ENCODE peak calls at places on chromosomes 13 and 19, in seven cellular contexts. S is breast epithelium, K is astrocyte of the spinal cord, H is WERI-Rb-1, F is AG04450, L is thyroid gland, A is esophagus muscularis mucosa. T is an unnamed sample.

GRCh38 chr19:38277549-38277948 is 13.2 kb downstream of the SPINT2 start:
- DNase-seq in S (no peak), K (no peak), H (no peak), F (no peak), L (no peak), A (no peak), T (peak)

GRCh38 chr13:53007872-53008271 is 20.7 kb upstream of the OLFM4 start:
- DNase-seq in S (no peak), K (no peak), H (no peak), F (no peak), L (peak), A (peak), T (no peak)

GRCh38 chr13:36789730-36790129 is 29.3 kb upstream of the RFXAP start:
- DNase-seq in S (no peak), K (no peak), H (no peak), F (no peak), L (no peak), A (peak), T (no peak)

GRCh38 chr19:51599084-51599483 is 28.0 kb downstream of the ZNF175 start:
- DNase-seq in S (no peak), K (no peak), H (no peak), F (no peak), L (no peak), A (peak), T (no peak)

GRCh38 chr19:47310819-47311218 is 1.2 kb downstream of the C5AR1 start:
- DNase-seq in S (no peak), K (no peak), H (no peak), F (no peak), L (peak), A (no peak), T (peak)

GRCh38 chr19:10299545-10300458 is 9.8 kb downstream of the ZGLP1 start:
- DNase-seq in S (no peak), K (no peak), H (peak), F (no peak), L (no peak), A (no peak), T (no peak)

GRCh38 chr13:29513981-29514719 is 81.3 kb downstream of the SLC7A1 start:
- DNase-seq in S (no peak), K (no peak), H (no peak), F (no peak), L (no peak), A (no peak), T (no peak)

GRCh38 chr19:29217591-29217990 is 4.6 kb upstream of the UQCRFS1 start:
- DNase-seq in S (no peak), K (no peak), H (peak), F (no peak), L (no peak), A (peak), T (no peak)

GRCh38 chr13:93388701-93389100 is 162.1 kb downstream of the GPC6 start:
- DNase-seq in S (no peak), K (peak), H (no peak), F (peak), L (no peak), A (no peak), T (peak)

GRCh38 chr19:35223084-35223790 is 5.3 kb downstream of the FAM187B start:
- DNase-seq in S (no peak), K (no peak), H (no peak), F (no peak), L (no peak), A (peak), T (no peak)

GRCh38 chr13:59700281-59700680 is 463.4 kb downstream of the DIAPH3 start:
- DNase-seq in S (no peak), K (peak), H (no peak), F (no peak), L (no peak), A (no peak), T (no peak)

GRCh38 chr13:107585466-107585865 is 629.9 kb downstream of the LIG4 start:
- DNase-seq in S (no peak), K (no peak), H (no peak), F (no peak), L (no peak), A (no peak), T (no peak)

GRCh38 chr19:7153008-7153407 is 83.5 kb downstream of the ZNF557 start:
- DNase-seq in S (no peak), K (no peak), H (no peak), F (no peak), L (no peak), A (no peak), T (no peak)

GRCh38 chr19:12139885-12140544 is at the start of gene ZNF20:
- DNase-seq in S (peak), K (peak), H (peak), F (peak), L (peak), A (peak), T (peak)

DNA sequence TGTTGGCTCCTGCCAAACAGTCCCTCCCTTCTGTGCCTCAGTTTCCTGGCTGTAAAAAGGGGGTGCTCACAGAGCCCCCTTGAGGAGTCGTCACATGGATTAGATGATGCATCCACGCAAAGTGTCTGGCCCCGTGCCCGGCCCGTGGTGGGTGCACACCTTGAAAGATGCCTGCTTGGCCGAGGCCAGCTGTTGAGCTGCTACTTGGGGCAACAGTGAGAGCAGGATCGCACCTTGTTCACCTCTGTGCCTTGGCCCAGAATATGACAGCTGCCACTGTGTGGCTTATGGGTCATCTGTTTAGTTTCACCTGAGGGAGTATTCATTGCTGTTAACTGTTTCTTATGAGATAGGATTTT is 17.7 kb downstream of the CRTC1 start:
- DNase-seq in S (no peak), K (no peak), H (no peak), F (no peak), L (no peak), A (no peak), T (no peak)
- H3K4me3 ChIP-seq in S (peak), K (peak), H (peak), F (no peak), L (peak), A (peak), T (no peak)

GRCh38 chr19:541699-542098 is 2.2 kb upstream of the GZMM start:
- DNase-seq in S (no peak), K (no peak), H (no peak), F (no peak), L (no peak), A (no peak), T (no peak)
- TF ChIP-seq CTCF in S (no peak), K (no peak), H (no peak), F (no peak), L (no peak), A (no peak), T (no peak)

GRCh38 chr19:3499738-3500428 is 591 bp downstream of the DOHH start:
- DNase-seq in S (no peak), K (no peak), H (no peak), F (no peak), L (no peak), A (no peak), T (no peak)
- H3K4me3 ChIP-seq in S (peak), K (peak), H (peak), F (peak), L (peak), A (peak), T (peak)

GRCh38 chr19:8641221-8641907 is 10.9 kb downstream of the NFILZ start:
- DNase-seq in S (no peak), K (no peak), H (no peak), F (no peak), L (no peak), A (no peak), T (no peak)
- TF ChIP-seq CTCF in S (no peak), K (no peak), H (no peak), F (no peak), L (no peak), A (no peak), T (no peak)

GRCh38 chr19:290539-291521 is at the start of gene PLPP2:
- DNase-seq in S (peak), K (peak), H (no peak), F (no peak), L (peak), A (no peak), T (peak)
- H3K4me3 ChIP-seq in S (peak), K (peak), H (peak), F (peak), L (no peak), A (peak), T (peak)

DNA sequence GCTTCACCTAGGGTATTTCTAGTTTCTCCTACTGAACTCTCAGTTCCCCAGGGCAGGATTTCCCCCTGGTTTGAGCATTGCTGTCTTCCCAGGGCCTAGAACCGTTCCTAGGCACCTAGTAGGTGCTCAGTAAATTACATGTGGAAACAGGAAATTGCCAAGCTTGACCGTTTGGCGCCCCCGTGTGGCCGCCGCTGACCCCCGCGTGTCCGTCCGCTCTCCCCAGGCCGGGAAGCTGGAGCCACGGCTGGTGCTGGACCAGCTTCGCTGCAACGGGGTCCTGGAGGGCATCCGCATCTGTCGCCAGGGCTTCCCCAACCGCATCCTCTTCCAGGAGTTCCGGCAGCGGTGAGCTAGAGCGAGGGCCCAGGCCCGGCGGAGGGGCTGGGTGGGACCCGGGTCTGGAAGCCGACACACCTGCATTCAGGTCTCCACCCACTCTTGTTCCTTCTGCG is 55.5 kb downstream of the MYH14 start:
- DNase-seq in S (no peak), K (no peak), H (no peak), F (no peak), L (no peak), A (no peak), T (no peak)
- TF ChIP-seq CTCF in S (no peak), K (peak), H (peak), F (peak), L (peak), A (peak), T (no peak)

GRCh38 chr13:47564041-47564440 is 437.0 kb downstream of the SUCLA2 start:
- DNase-seq in S (no peak), K (no peak), H (peak), F (no peak), L (no peak), A (no peak), T (no peak)
- H3K4me3 ChIP-seq in S (no peak), K (no peak), H (no peak), F (no peak), L (no peak), A (no peak), T (no peak)